ENCODE peak calls at places on chromosomes 11 and 22, in ten cellular contexts. P is HFF-Myc, E is H1, K is GM20000, L is kidney, R is GM10248, H is stomach, C is B cell, O is foreskin keratinocyte, F is endothelial cell. A is an unnamed sample.
A peak's percentile ranks its signal among the peaks of the same experiment; 100 is the strongest.

GRCh38 chr22:27686534-27686933 is 115.0 kb downstream of the MN1 start:
- DNase-seq in P (no peak), E (no peak), K (no peak), L (peak; percentile 83), R (no peak), H (peak; percentile 87), C (no peak), O (no peak), F (no peak), A (no peak)

GRCh38 chr11:6297831-6298230 is 22.5 kb downstream of the CAVIN3 start:
- DNase-seq in P (no peak), E (no peak), K (no peak), L (no peak), R (no peak), H (no peak), C (no peak), O (no peak), F (no peak), A (no peak)

GRCh38 chr11:121369366-121369765 is 76.8 kb downstream of the SC5D start:
- DNase-seq in P (no peak), E (no peak), K (no peak), L (no peak), R (no peak), H (no peak), C (no peak), O (no peak), F (no peak), A (no peak)

GRCh38 chr22:37843746-37844089 is 416 bp downstream of the ANKRD54 start:
- DNase-seq in P (no peak), E (no peak), K (peak; percentile 73), L (no peak), R (peak; percentile 68), H (no peak), C (peak; percentile 55), O (peak; percentile 17), F (peak; percentile 67), A (no peak)

GRCh38 chr22:27836181-27836580 is 34.6 kb upstream of the MN1 start:
- DNase-seq in P (no peak), E (no peak), K (no peak), L (no peak), R (no peak), H (no peak), C (no peak), O (peak; percentile 14), F (no peak), A (no peak)

GRCh38 chr11:123653405-123653996 is 923 bp downstream of the SCN3B start:
- DNase-seq in P (no peak), E (no peak), K (no peak), L (no peak), R (no peak), H (no peak), C (no peak), O (no peak), F (peak; percentile 14), A (no peak)

GRCh38 chr22:48586799-48587185 is 1240.9 kb downstream of the BRD1 start:
- DNase-seq in P (no peak), E (no peak), K (no peak), L (peak; percentile 47), R (no peak), H (no peak), C (no peak), O (no peak), F (no peak), A (no peak)

GRCh38 chr11:65392186-65392829 is 5.9 kb downstream of the FRMD8 start:
- DNase-seq in P (no peak), E (no peak), K (no peak), L (no peak), R (no peak), H (no peak), C (no peak), O (no peak), F (no peak), A (no peak)

GRCh38 chr11:134976540-134976939 is 564.5 kb upstream of the B3GAT1 start:
- DNase-seq in P (no peak), E (peak; percentile 33), K (no peak), L (no peak), R (no peak), H (no peak), C (no peak), O (no peak), F (no peak), A (no peak)

GRCh38 chr11:27296406-27296994 is 66.5 kb downstream of the CCDC34 start:
- DNase-seq in P (no peak), E (no peak), K (peak; percentile 39), L (no peak), R (peak; percentile 43), H (no peak), C (no peak), O (peak; percentile 58), F (no peak), A (no peak)

GRCh38 chr11:116379185-116379828 is 393.5 kb downstream of the BUD13 start:
- DNase-seq in P (no peak), E (peak; percentile 81), K (no peak), L (no peak), R (no peak), H (no peak), C (no peak), O (no peak), F (peak; percentile 76), A (no peak)

GRCh38 chr11:12177739-12178338 is 67.4 kb downstream of the MICAL2 start:
- DNase-seq in P (no peak), E (no peak), K (no peak), L (no peak), R (no peak), H (no peak), C (no peak), O (no peak), F (no peak), A (no peak)

GRCh38 chr11:111449158-111449557 is 63.0 kb downstream of the BTG4 start:
- DNase-seq in P (no peak), E (no peak), K (no peak), L (no peak), R (no peak), H (no peak), C (no peak), O (no peak), F (no peak), A (no peak)

GRCh38 chr11:108708173-108708572 is 43.3 kb downstream of the DDX10 start:
- DNase-seq in P (no peak), E (no peak), K (no peak), L (no peak), R (no peak), H (no peak), C (no peak), O (no peak), F (no peak), A (no peak)

GRCh38 chr11:36711104-36711825 is 113.2 kb upstream of the RAG2 start:
- DNase-seq in P (no peak), E (no peak), K (no peak), L (no peak), R (no peak), H (no peak), C (no peak), O (no peak), F (no peak), A (no peak)

GRCh38 chr11:44343778-44344424 is 34.0 kb upstream of the ALX4 start:
- DNase-seq in P (no peak), E (no peak), K (no peak), L (no peak), R (no peak), H (no peak), C (no peak), O (no peak), F (no peak), A (no peak)

GRCh38 chr22:49983148-49984042 is 22.8 kb downstream of the PIM3 start:
- DNase-seq in P (no peak), E (peak; percentile 83), K (peak; percentile 61), L (peak; percentile 78), R (no peak), H (no peak), C (no peak), O (no peak), F (no peak), A (no peak)

DNA sequence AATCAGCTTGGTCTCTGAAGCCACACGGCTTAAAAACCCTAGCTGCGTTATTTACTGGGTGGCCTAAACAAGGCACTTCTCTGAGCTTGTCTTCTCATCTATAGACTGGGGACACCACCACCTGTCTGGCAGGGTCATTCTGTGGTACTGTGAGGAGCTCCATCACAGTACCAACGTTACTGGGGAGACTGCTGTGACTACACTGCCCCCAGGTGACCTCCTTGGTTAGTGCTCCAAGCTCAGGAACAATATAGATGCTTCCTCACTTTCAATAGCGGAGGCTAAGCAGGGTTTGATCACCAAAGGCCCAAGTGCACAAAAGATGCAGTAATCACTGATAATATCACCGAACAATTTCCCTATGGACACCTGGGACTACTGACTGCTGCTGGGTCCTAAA is 18.9 kb downstream of the PRPF19 start:
- DNase-seq in P (no peak), E (peak; percentile 60), K (peak; percentile 38), L (no peak), R (no peak), H (peak; percentile 61), C (no peak), O (peak; percentile 17), F (peak; percentile 62), A (no peak)
- TF ChIP-seq CTCF in P (peak; percentile 76), E (peak; percentile 85), K (no peak), L (peak; percentile 23), R (peak; percentile 59), H (peak; percentile 54), C (no peak), O (peak; percentile 72), F (peak; percentile 46), A (peak; percentile 62)

GRCh38 chr11:106961048-106961447 is 57.2 kb downstream of the GUCY1A2 start:
- DNase-seq in P (no peak), E (no peak), K (no peak), L (no peak), R (no peak), H (no peak), C (no peak), O (no peak), F (no peak), A (no peak)
- TF ChIP-seq CTCF in P (no peak), E (no peak), K (no peak), L (no peak), R (no peak), H (no peak), C (no peak), O (no peak), F (no peak), A (no peak)

GRCh38 chr11:71448257-71449161 is at the start of gene DHCR7:
- DNase-seq in P (peak; percentile 69), E (peak; percentile 97), K (peak; percentile 99), L (peak; percentile 98), R (peak; percentile 98), H (peak; percentile 98), C (peak; percentile 94), O (peak; percentile 82), F (peak; percentile 99), A (peak; percentile 99)
- TF ChIP-seq CTCF in P (no peak), E (no peak), K (no peak), L (no peak), R (no peak), H (no peak), C (no peak), O (no peak), F (no peak), A (peak; percentile 17)

GRCh38 chr11:78350646-78351165 is 66.9 kb downstream of the GAB2 start:
- DNase-seq in P (no peak), E (no peak), K (no peak), L (no peak), R (no peak), H (no peak), C (peak; percentile 46), O (no peak), F (peak; percentile 22), A (no peak)
- TF ChIP-seq CTCF in P (no peak), E (no peak), K (no peak), L (no peak), R (no peak), H (no peak), C (no peak), O (no peak), F (no peak), A (no peak)

GRCh38 chr11:18743365-18743764 is 17.4 kb upstream of the IGSF22 start:
- DNase-seq in P (no peak), E (no peak), K (no peak), L (no peak), R (no peak), H (no peak), C (no peak), O (no peak), F (no peak), A (no peak)
- TF ChIP-seq CTCF in P (no peak), E (no peak), K (no peak), L (no peak), R (no peak), H (no peak), C (no peak), O (no peak), F (no peak), A (no peak)

A was measured in type B pancreatic cell.